ENCODE peak calls at places on chromosomes 4 and X, in five cellular contexts. L is H9, J is neuronal stem cell, P is GM12878, M is GM23248. G is an unnamed sample.

GRCh38 chr4:162360369-162361149 is 196.8 kb upstream of the FSTL5 start:
- DNase-seq in M (no peak), L (no peak), P (no peak), J (no peak), G (no peak)

GRCh38 chr4:89995006-89995405 is 100.4 kb downstream of the MMRN1 start:
- DNase-seq in L (no peak), J (no peak), M (no peak), P (no peak), G (no peak)

GRCh38 chr4:61445374-61446063 is 245.4 kb downstream of the ADGRL3 start:
- DNase-seq in L (no peak), M (no peak), J (no peak), P (no peak), G (no peak)

GRCh38 chr4:23856630-23857029 is 33.2 kb downstream of the PPARGC1A start:
- DNase-seq in P (no peak), J (no peak), L (no peak), M (no peak), G (no peak)

GRCh38 chrX:2490634-2491033 is 10.1 kb downstream of the DHRSX start:
- DNase-seq in P (no peak), J (no peak), L (no peak), M (no peak), G (no peak)

GRCh38 chr4:40292313-40292759 is 42.8 kb upstream of the CHRNA9 start:
- DNase-seq in J (no peak), M (peak; percentile 35), P (no peak), L (no peak), G (no peak)

GRCh38 chrX:943035-943434 is 269.4 kb downstream of the CRLF2 start:
- DNase-seq in L (no peak), J (no peak), P (no peak), M (no peak), G (no peak)

GRCh38 chrX:154529206-154529612 is 13.2 kb upstream of the FAM3A start:
- DNase-seq in M (no peak), J (no peak), L (no peak), P (no peak), G (no peak)

GRCh38 chrX:19886888-19887531 is 390 bp downstream of the SH3KBP1 start:
- DNase-seq in M (peak; percentile 60), L (no peak), P (no peak), J (no peak), G (no peak)

GRCh38 chr4:129350800-129351199 is 254.8 kb downstream of the C4orf33 start:
- DNase-seq in M (no peak), L (no peak), J (no peak), P (no peak), G (no peak)

GRCh38 chr4:168815373-168816345 is 194.4 kb downstream of the CBR4 start:
- DNase-seq in L (no peak), M (no peak), P (no peak), J (peak; percentile 73), G (no peak)

GRCh38 chrX:144801786-144802185 is 445.5 kb upstream of the SPANXN1 start:
- DNase-seq in P (no peak), M (no peak), J (no peak), L (no peak), G (no peak)

GRCh38 chr4:62159876-62160275 is 959.8 kb downstream of the ADGRL3 start:
- DNase-seq in P (no peak), M (no peak), J (no peak), L (no peak), G (no peak)

GRCh38 chr4:4302416-4302815 is 12.4 kb downstream of the ZBTB49 start:
- DNase-seq in J (no peak), M (no peak), P (no peak), L (peak; percentile 15), G (no peak)

GRCh38 chr4:1579834-1580686 is 104.1 kb downstream of the FAM53A start:
- DNase-seq in J (peak; percentile 85), P (no peak), M (peak; percentile 95), L (peak; percentile 97), G (peak; percentile 91)

GRCh38 chrX:1564750-1565683 is 26.4 kb upstream of the AKAP17A start:
- DNase-seq in J (no peak), L (no peak), M (no peak), P (no peak), G (no peak)

GRCh38 chr4:128558896-128559669 is 250.4 kb upstream of the JADE1 start:
- DNase-seq in P (no peak), M (peak; percentile 80), J (no peak), L (no peak), G (no peak)

GRCh38 chr4:72858328-72858727 is 211.2 kb downstream of the COX18 start:
- DNase-seq in L (no peak), P (no peak), M (peak; percentile 80), J (no peak), G (no peak)

GRCh38 chr4:5611656-5612187 is 96.6 kb downstream of the EVC2 start:
- DNase-seq in L (no peak), P (no peak), M (no peak), J (no peak), G (no peak)

GRCh38 chr4:119858176-119858575 is 208.5 kb downstream of the MAD2L1 start:
- DNase-seq in M (peak; percentile 6), L (no peak), J (no peak), P (no peak), G (no peak)

GRCh38 chr4:2352171-2352570 is 66.3 kb downstream of the ZFYVE28 start:
- DNase-seq in J (no peak), L (peak; percentile 16), P (no peak), M (no peak), G (no peak)

GRCh38 chrX:111006119-111006518 is 89.9 kb upstream of the PAK3 start:
- DNase-seq in P (no peak), M (no peak), L (no peak), J (no peak), G (no peak)

GRCh38 chr4:23728393-23728792 is 161.5 kb downstream of the PPARGC1A start:
- DNase-seq in M (peak; percentile 75), J (no peak), L (no peak), P (no peak), G (peak; percentile 48)

GRCh38 chr4:53932784-53933183 is 131.6 kb downstream of the CHIC2 start:
- DNase-seq in L (no peak), J (no peak), P (no peak), M (peak; percentile 72), G (no peak)

GRCh38 chr4:153318696-153319320 is 25.7 kb upstream of the MND1 start:
- DNase-seq in P (no peak), L (no peak), M (peak; percentile 67), J (peak; percentile 20), G (no peak)

DNA sequence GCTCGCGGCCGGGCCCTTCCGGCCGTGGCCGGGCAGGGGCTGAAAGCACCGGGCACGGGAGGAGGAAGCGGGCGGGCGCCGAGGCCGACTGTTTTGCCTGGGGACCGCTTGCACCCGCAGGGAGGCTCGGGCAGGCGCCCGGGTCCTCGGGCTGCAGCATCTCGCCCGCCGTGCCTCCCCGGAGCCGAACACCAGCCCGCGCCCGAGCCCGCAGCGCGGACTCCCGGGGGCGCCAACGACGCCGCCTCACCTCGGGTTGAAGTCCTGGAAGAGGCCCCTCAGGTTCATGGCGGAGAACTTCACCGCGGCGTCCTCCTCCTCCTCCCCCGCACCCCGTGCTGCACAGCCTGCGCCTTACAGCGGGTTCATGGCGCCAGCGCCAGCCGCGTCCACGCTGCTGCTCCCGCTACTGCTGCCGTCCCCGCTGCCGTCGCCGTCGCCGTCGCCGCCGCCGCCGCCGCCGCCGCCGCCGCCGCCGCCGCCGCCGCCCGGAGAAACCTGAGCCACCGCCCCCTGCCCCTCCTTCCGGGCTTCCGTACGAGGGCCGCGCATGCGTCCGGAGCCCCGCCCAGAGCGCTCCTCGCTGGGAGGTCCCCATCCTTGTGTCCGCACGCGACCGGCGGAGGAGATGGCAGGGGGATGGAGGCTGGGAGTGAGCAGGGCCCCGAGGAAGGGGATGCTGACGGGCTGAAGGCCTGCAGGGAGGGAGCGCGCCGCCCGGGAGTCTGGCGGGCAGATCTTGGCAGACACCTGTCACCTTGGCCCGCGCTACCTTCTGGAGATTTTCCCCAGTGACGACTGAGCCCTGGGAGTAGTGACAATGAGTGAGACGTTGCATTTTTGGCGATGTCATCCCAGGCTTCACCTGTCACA is at the start of gene TMEM185A:
- DNase-seq in J (peak; percentile 69), P (no peak), L (peak; percentile 71), M (peak; percentile 71), G (peak; percentile 47)
- H3K9ac ChIP-seq in J (peak within 1 kb of the TSS; percentile 77), P (peak within 1 kb of the TSS; percentile 64), L (peak within 1 kb of the TSS; percentile 74), M (peak within 1 kb of the TSS; percentile 77), G (peak within 1 kb of the TSS; percentile 85)

DNA sequence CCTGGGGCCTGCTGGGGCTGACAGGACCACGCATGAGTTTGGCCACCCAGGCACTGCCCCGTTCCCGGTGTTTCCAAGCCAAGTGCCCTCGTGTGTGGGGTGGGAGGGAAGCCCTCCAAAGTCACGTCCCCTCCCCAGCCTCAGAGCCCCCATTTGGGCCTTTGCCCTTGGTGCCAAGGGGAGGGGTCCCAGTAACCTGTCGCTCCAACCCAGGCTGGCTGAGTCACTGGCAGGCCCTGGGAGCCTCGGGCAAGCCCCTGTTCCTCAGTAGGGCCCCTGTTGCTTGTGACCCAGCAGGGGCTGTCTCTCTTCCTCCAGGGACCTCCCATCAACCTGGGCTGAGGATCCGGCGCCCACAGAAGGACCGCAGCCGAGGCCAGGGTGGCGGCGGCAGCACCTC is 10.7 kb upstream of the HAUS7 start:
- DNase-seq in J (no peak), P (no peak), M (no peak), L (no peak), G (no peak)
- H3K4me1 ChIP-seq in J (no peaks in the 10 kb centered on the region), P (no peaks in the 10 kb centered on the region), M (peaks cover 19% of the 10 kb centered on the region), L (no peaks in the 10 kb centered on the region), G (no peaks in the 10 kb centered on the region)

DNA sequence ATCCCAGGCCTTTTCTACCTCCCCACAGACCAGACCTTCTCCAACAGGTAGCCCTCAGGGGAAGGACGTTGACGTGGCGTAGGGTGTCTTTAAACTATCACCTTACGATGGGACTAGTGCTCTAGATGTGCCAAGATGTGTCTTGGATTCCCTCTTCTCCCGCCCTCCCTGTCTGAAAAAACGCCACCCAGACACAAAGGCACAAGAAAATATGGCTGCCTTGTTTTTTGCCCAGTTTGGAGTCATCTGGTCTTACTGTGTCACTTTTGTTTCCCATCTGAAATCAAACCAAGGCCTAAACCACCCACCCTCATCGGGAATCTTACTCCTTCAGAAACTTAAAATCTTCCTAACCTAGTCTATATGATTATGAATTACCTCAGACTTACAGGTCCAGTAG is 235.4 kb downstream of the OR13H1 start:
- DNase-seq in J (no peak), P (no peak), L (no peak), M (no peak), G (no peak)
- H3K9ac ChIP-seq in J (no peak overlapping the region), P (peak overlapping the region; percentile 81), L (no peak overlapping the region), M (no peak overlapping the region), G (no peak overlapping the region)

GRCh38 chrX:40088803-40089540 is 8.8 kb downstream of the BCOR start:
- DNase-seq in M (no peak), J (no peak), P (no peak), L (peak; percentile 42), G (no peak)

GRCh38 chrX:40091691-40092421 is 5.9 kb downstream of the BCOR start:
- DNase-seq in M (no peak), J (no peak), L (peak; percentile 77), P (no peak), G (no peak)

GRCh38 chrX:40090050-40090804 is 7.5 kb downstream of the BCOR start:
- DNase-seq in L (peak; percentile 71), M (peak; percentile 49), J (no peak), P (no peak), G (no peak)

GRCh38 chrX:40092808-40093435 is 4.8 kb downstream of the BCOR start:
- DNase-seq in P (no peak), L (peak; percentile 79), M (no peak), J (no peak), G (no peak)

DNA sequence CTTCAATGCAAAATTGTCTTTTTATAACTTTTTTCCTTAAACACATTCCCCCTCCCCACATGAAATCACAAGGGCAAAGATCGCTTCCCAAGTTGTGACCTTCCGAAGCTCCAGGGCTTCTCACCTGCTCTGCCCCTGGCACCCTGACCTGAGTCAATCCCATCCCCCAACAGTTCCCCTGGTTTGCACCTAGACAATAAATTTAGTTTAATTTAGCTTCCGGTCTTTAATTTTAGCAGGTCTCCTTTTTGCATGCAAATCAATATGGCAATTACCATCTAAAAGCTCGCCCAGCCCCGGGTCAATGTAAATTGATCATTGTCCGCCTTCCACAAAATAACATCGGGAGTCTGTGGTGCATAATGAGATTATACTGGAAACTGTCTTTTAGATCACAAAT is 6.8 kb downstream of the BCOR start:
- DNase-seq in M (no peak), L (peak; percentile 61), J (no peak), P (no peak), G (no peak)
- H3K4me1 ChIP-seq in M (no peaks in the 10 kb centered on the region), L (peaks cover 18% of the 10 kb centered on the region), J (peaks cover 22% of the 10 kb centered on the region), P (no peaks in the 10 kb centered on the region), G (peaks cover 8% of the 10 kb centered on the region)